ENCODE peak calls at places on chromosomes 1 and 21, in six cellular contexts. A, D, T, E, P and I are unnamed samples.

GRCh38 chr1:16067127-16067768 is 6.2 kb downstream of the FAM131C start:
- DNase-seq in A (peak; percentile 80), D (no peak), T (no peak), E (no peak), P (no peak), I (peak; percentile 70)

GRCh38 chr1:217048104-217048707 is 325.0 kb upstream of the ESRRG start:
- DNase-seq in A (peak; percentile 90), D (no peak), T (no peak), E (no peak), P (no peak), I (peak; percentile 21)

GRCh38 chr1:199945591-199945990 is 81.9 kb upstream of the NR5A2 start:
- DNase-seq in A (no peak), D (no peak), T (no peak), E (no peak), P (no peak), I (no peak)

GRCh38 chr1:31753623-31754349 is 10.4 kb downstream of the ADGRB2 start:
- DNase-seq in A (no peak), D (no peak), T (no peak), E (no peak), P (no peak), I (peak; percentile 78)

GRCh38 chr21:44455524-44456206 is 355 bp downstream of the LRRC3 start:
- DNase-seq in A (peak; percentile 78), D (no peak), T (peak; percentile 2), E (no peak), P (no peak), I (peak; percentile 79)

GRCh38 chr1:30373471-30374399 is 349.6 kb downstream of the MATN1 start:
- DNase-seq in A (peak; percentile 38), D (no peak), T (no peak), E (no peak), P (peak; percentile 77), I (no peak)

GRCh38 chr1:12424150-12424549 is 193.9 kb downstream of the DHRS3 start:
- DNase-seq in A (no peak), D (no peak), T (no peak), E (no peak), P (no peak), I (no peak)

GRCh38 chr1:34781071-34781843 is at the start of gene GJB3:
- DNase-seq in A (peak; percentile 81), D (no peak), T (no peak), E (no peak), P (no peak), I (no peak)

GRCh38 chr1:151984313-151984956 is 9.2 kb downstream of the S100A10 start:
- DNase-seq in A (no peak), D (no peak), T (no peak), E (peak; percentile 38), P (no peak), I (no peak)

GRCh38 chr1:94970783-94971182 is 43.9 kb upstream of the CNN3 start:
- DNase-seq in A (peak; percentile 54), D (no peak), T (no peak), E (no peak), P (no peak), I (no peak)

GRCh38 chr1:11176081-11176706 is 13.0 kb upstream of the ANGPTL7 start:
- DNase-seq in A (no peak), D (no peak), T (no peak), E (no peak), P (no peak), I (no peak)

GRCh38 chr1:237677979-237678378 is 212.7 kb downstream of the ZP4 start:
- DNase-seq in A (no peak), D (no peak), T (no peak), E (no peak), P (no peak), I (no peak)

GRCh38 chr1:175480343-175480827 is 263.0 kb downstream of the TNR start:
- DNase-seq in A (no peak), D (no peak), T (no peak), E (no peak), P (no peak), I (no peak)

GRCh38 chr21:34761758-34762330 is 93.0 kb downstream of the CLIC6 start:
- DNase-seq in A (no peak), D (no peak), T (no peak), E (no peak), P (peak; percentile 59), I (no peak)

GRCh38 chr1:1980467-1981141 is 23.0 kb downstream of the CFAP74 start:
- DNase-seq in A (no peak), D (no peak), T (no peak), E (no peak), P (no peak), I (no peak)

GRCh38 chr1:55375617-55376258 is 160.6 kb upstream of the USP24 start:
- DNase-seq in A (peak; percentile 69), D (no peak), T (no peak), E (no peak), P (no peak), I (peak; percentile 66)

GRCh38 chr1:248914982-248915381 is 8.9 kb downstream of the PGBD2 start:
- DNase-seq in A (no peak), D (no peak), T (no peak), E (no peak), P (no peak), I (peak; percentile 1)

GRCh38 chr1:160092366-160093068 is 5.9 kb downstream of the IGSF8 start:
- DNase-seq in A (no peak), D (no peak), T (no peak), E (no peak), P (no peak), I (no peak)

GRCh38 chr1:77661696-77662095 is 20.8 kb downstream of the ZZZ3 start:
- DNase-seq in A (no peak), D (no peak), T (no peak), E (no peak), P (no peak), I (no peak)

GRCh38 chr1:173149887-173150286 is 57.2 kb downstream of the TNFSF4 start:
- DNase-seq in A (no peak), D (no peak), T (no peak), E (no peak), P (no peak), I (no peak)

GRCh38 chr1:246151796-246152434 is 355.2 kb downstream of the SMYD3 start:
- DNase-seq in A (peak; percentile 65), D (no peak), T (no peak), E (no peak), P (no peak), I (no peak)

GRCh38 chr1:220680085-220680687 is 10.0 kb upstream of the C1orf115 start:
- DNase-seq in A (peak; percentile 64), D (no peak), T (no peak), E (no peak), P (no peak), I (peak; percentile 48)

GRCh38 chr1:54781023-54781723 is 16.9 kb upstream of the PARS2 start:
- DNase-seq in A (peak; percentile 79), D (no peak), T (no peak), E (no peak), P (no peak), I (no peak)

GRCh38 chr1:190067592-190067991 is 410.1 kb downstream of the BRINP3 start:
- DNase-seq in A (no peak), D (no peak), T (no peak), E (no peak), P (no peak), I (no peak)

GRCh38 chr1:151958959-151959358 is 34.7 kb downstream of the S100A10 start:
- DNase-seq in A (no peak), D (no peak), T (no peak), E (no peak), P (no peak), I (no peak)